ENCODE peak calls at places on chromosomes 7 and 10, in eight cellular contexts. F is D721Med; M is NCI-H1092; S is CD8-positive, alpha-beta T cell; B is NCI-H1105; D is neural crest cell; W is EL; I is effector memory CD4-positive, alpha-beta T cell. E is an unnamed sample.

GRCh38 chr7:142384508-142384922 is 126.7 kb upstream of the PRSS58 start:
- DNase-seq in F (no peak), M (no peak), S (no peak), B (no peak), D (no peak), W (peak; percentile 93), I (no peak), E (no peak)

GRCh38 chr7:66140924-66141323 is 26.3 kb downstream of the CRCP start:
- DNase-seq in F (no peak), M (peak; percentile 3), S (no peak), B (no peak), D (peak; percentile 14), W (peak; percentile 60), I (no peak), E (no peak)

GRCh38 chr7:24767878-24768569 is 10.8 kb upstream of the GSDME start:
- DNase-seq in F (no peak), M (no peak), S (no peak), B (no peak), D (no peak), W (no peak), I (no peak), E (no peak)

GRCh38 chr10:137031-137430 is 1.8 kb downstream of the ZMYND11 start:
- DNase-seq in F (no peak), M (no peak), S (no peak), B (no peak), D (no peak), W (peak; percentile 41), I (peak; percentile 25), E (no peak)

GRCh38 chr10:102580230-102580629 is 64.0 kb upstream of the TRIM8 start:
- DNase-seq in F (no peak), M (no peak), S (no peak), B (no peak), D (no peak), W (peak; percentile 12), I (no peak), E (no peak)

GRCh38 chr10:44948713-44949112 is 10.9 kb upstream of the RASSF4 start:
- DNase-seq in F (no peak), M (no peak), S (peak; percentile 17), B (no peak), D (no peak), W (no peak), I (no peak), E (no peak)

GRCh38 chr7:123729217-123729578 is 19.6 kb downstream of the WASL start:
- DNase-seq in F (no peak), M (no peak), S (no peak), B (no peak), D (no peak), W (no peak), I (no peak), E (no peak)

GRCh38 chr10:1160561-1160961 is 104.4 kb downstream of the WDR37 start:
- DNase-seq in F (no peak), M (no peak), S (peak; percentile 31), B (no peak), D (no peak), W (no peak), I (no peak), E (no peak)